ENCODE peak calls at places on chromosomes 16 and 17, in six cellular contexts. One of them, this sample, is unnamed.

GRCh38 chr17:1087381-1088241 is 90.7 kb downstream of the TIMM22 start:
- DNase-seq in breast epithelium: peak
- DNase-seq in myocyte: no peak
- DNase-seq in CD8-positive, alpha-beta memory T cell: no peak
- DNase-seq in activated T-cell treated with anti-CD3 and anti-CD28 coated beads, Interleukin-2, amount 50 U/mL, for 72 hours: no peak
- DNase-seq in GDM1: no peak
- DNase-seq in this sample: peak

GRCh38 chr17:45402916-45403315 is 29.8 kb downstream of the ARHGAP27 start:
- DNase-seq in breast epithelium: no peak
- DNase-seq in CD8-positive, alpha-beta memory T cell: no peak
- DNase-seq in activated T-cell treated with anti-CD3 and anti-CD28 coated beads, Interleukin-2, amount 50 U/mL, for 72 hours: no peak
- DNase-seq in myocyte: no peak
- DNase-seq in GDM1: no peak
- DNase-seq in this sample: no peak

GRCh38 chr17:40063034-40063765 is 435 bp downstream of the THRA start:
- DNase-seq in GDM1: no peak
- DNase-seq in activated T-cell treated with anti-CD3 and anti-CD28 coated beads, Interleukin-2, amount 50 U/mL, for 72 hours: peak
- DNase-seq in breast epithelium: no peak
- DNase-seq in myocyte: peak
- DNase-seq in CD8-positive, alpha-beta memory T cell: no peak
- DNase-seq in this sample: peak

GRCh38 chr17:32933881-32934280 is 5.9 kb downstream of the TMEM98 start:
- DNase-seq in CD8-positive, alpha-beta memory T cell: no peak
- DNase-seq in activated T-cell treated with anti-CD3 and anti-CD28 coated beads, Interleukin-2, amount 50 U/mL, for 72 hours: no peak
- DNase-seq in myocyte: peak
- DNase-seq in GDM1: no peak
- DNase-seq in breast epithelium: no peak
- DNase-seq in this sample: no peak

GRCh38 chr16:77276686-77277085 is 77.5 kb downstream of the SYCE1L start:
- DNase-seq in activated T-cell treated with anti-CD3 and anti-CD28 coated beads, Interleukin-2, amount 50 U/mL, for 72 hours: no peak
- DNase-seq in breast epithelium: no peak
- DNase-seq in myocyte: peak
- DNase-seq in CD8-positive, alpha-beta memory T cell: no peak
- DNase-seq in GDM1: no peak
- DNase-seq in this sample: no peak

GRCh38 chr16:10609410-10609774 is 29.0 kb upstream of the EMP2 start:
- DNase-seq in GDM1: no peak
- DNase-seq in CD8-positive, alpha-beta memory T cell: no peak
- DNase-seq in breast epithelium: no peak
- DNase-seq in activated T-cell treated with anti-CD3 and anti-CD28 coated beads, Interleukin-2, amount 50 U/mL, for 72 hours: no peak
- DNase-seq in myocyte: peak
- DNase-seq in this sample: no peak

GRCh38 chr17:20266806-20267458 is 200.4 kb downstream of the LGALS9B start:
- DNase-seq in activated T-cell treated with anti-CD3 and anti-CD28 coated beads, Interleukin-2, amount 50 U/mL, for 72 hours: no peak
- DNase-seq in CD8-positive, alpha-beta memory T cell: no peak
- DNase-seq in myocyte: peak
- DNase-seq in breast epithelium: no peak
- DNase-seq in GDM1: no peak
- DNase-seq in this sample: no peak

GRCh38 chr17:6082335-6082734 is 12.2 kb downstream of the WSCD1 start:
- DNase-seq in myocyte: no peak
- DNase-seq in CD8-positive, alpha-beta memory T cell: no peak
- DNase-seq in breast epithelium: no peak
- DNase-seq in GDM1: no peak
- DNase-seq in activated T-cell treated with anti-CD3 and anti-CD28 coated beads, Interleukin-2, amount 50 U/mL, for 72 hours: no peak
- DNase-seq in this sample: no peak

GRCh38 chr16:14286381-14287230 is 215.5 kb downstream of the MRTFB start:
- DNase-seq in myocyte: peak
- DNase-seq in CD8-positive, alpha-beta memory T cell: peak
- DNase-seq in activated T-cell treated with anti-CD3 and anti-CD28 coated beads, Interleukin-2, amount 50 U/mL, for 72 hours: peak
- DNase-seq in breast epithelium: no peak
- DNase-seq in GDM1: no peak
- DNase-seq in this sample: no peak

GRCh38 chr16:29686740-29687327 is 7.9 kb downstream of the QPRT start:
- DNase-seq in CD8-positive, alpha-beta memory T cell: no peak
- DNase-seq in myocyte: no peak
- DNase-seq in breast epithelium: no peak
- DNase-seq in activated T-cell treated with anti-CD3 and anti-CD28 coated beads, Interleukin-2, amount 50 U/mL, for 72 hours: no peak
- DNase-seq in GDM1: peak
- DNase-seq in this sample: no peak

GRCh38 chr17:28467456-28468025 is 5.9 kb upstream of the SLC13A2 start:
- DNase-seq in myocyte: peak
- DNase-seq in GDM1: peak
- DNase-seq in CD8-positive, alpha-beta memory T cell: no peak
- DNase-seq in activated T-cell treated with anti-CD3 and anti-CD28 coated beads, Interleukin-2, amount 50 U/mL, for 72 hours: no peak
- DNase-seq in breast epithelium: no peak
- DNase-seq in this sample: no peak

GRCh38 chr17:13806023-13806553 is 204.4 kb upstream of the HS3ST3A1 start:
- DNase-seq in breast epithelium: no peak
- DNase-seq in activated T-cell treated with anti-CD3 and anti-CD28 coated beads, Interleukin-2, amount 50 U/mL, for 72 hours: no peak
- DNase-seq in myocyte: no peak
- DNase-seq in GDM1: no peak
- DNase-seq in CD8-positive, alpha-beta memory T cell: no peak
- DNase-seq in this sample: no peak

GRCh38 chr16:68083861-68084503 is 1.2 kb upstream of the NFATC3 start:
- DNase-seq in CD8-positive, alpha-beta memory T cell: no peak
- DNase-seq in activated T-cell treated with anti-CD3 and anti-CD28 coated beads, Interleukin-2, amount 50 U/mL, for 72 hours: no peak
- DNase-seq in GDM1: no peak
- DNase-seq in myocyte: peak
- DNase-seq in breast epithelium: no peak
- DNase-seq in this sample: no peak

GRCh38 chr17:13922885-13923284 is 146.4 kb upstream of the COX10 start:
- DNase-seq in activated T-cell treated with anti-CD3 and anti-CD28 coated beads, Interleukin-2, amount 50 U/mL, for 72 hours: no peak
- DNase-seq in GDM1: no peak
- DNase-seq in myocyte: no peak
- DNase-seq in CD8-positive, alpha-beta memory T cell: no peak
- DNase-seq in breast epithelium: no peak
- DNase-seq in this sample: no peak

GRCh38 chr17:81223758-81224122 is 975 bp upstream of the CEP131 start:
- DNase-seq in activated T-cell treated with anti-CD3 and anti-CD28 coated beads, Interleukin-2, amount 50 U/mL, for 72 hours: no peak
- DNase-seq in myocyte: no peak
- DNase-seq in GDM1: peak
- DNase-seq in CD8-positive, alpha-beta memory T cell: no peak
- DNase-seq in breast epithelium: no peak
- DNase-seq in this sample: no peak

GRCh38 chr17:77424585-77425344 is 284.0 kb downstream of the SEC14L1 start:
- DNase-seq in myocyte: peak
- DNase-seq in CD8-positive, alpha-beta memory T cell: no peak
- DNase-seq in GDM1: no peak
- DNase-seq in activated T-cell treated with anti-CD3 and anti-CD28 coated beads, Interleukin-2, amount 50 U/mL, for 72 hours: no peak
- DNase-seq in breast epithelium: no peak
- DNase-seq in this sample: no peak

GRCh38 chr17:31321481-31321880 is at the start of gene EVI2A:
- DNase-seq in myocyte: peak
- DNase-seq in CD8-positive, alpha-beta memory T cell: peak
- DNase-seq in activated T-cell treated with anti-CD3 and anti-CD28 coated beads, Interleukin-2, amount 50 U/mL, for 72 hours: peak
- DNase-seq in GDM1: peak
- DNase-seq in breast epithelium: no peak
- DNase-seq in this sample: no peak

GRCh38 chr16:80718480-80719220 is 85.7 kb downstream of the CDYL2 start:
- DNase-seq in CD8-positive, alpha-beta memory T cell: no peak
- DNase-seq in myocyte: no peak
- DNase-seq in breast epithelium: peak
- DNase-seq in activated T-cell treated with anti-CD3 and anti-CD28 coated beads, Interleukin-2, amount 50 U/mL, for 72 hours: no peak
- DNase-seq in GDM1: no peak
- DNase-seq in this sample: no peak

GRCh38 chr17:80261159-80261894 is 675 bp downstream of the RNF213 start:
- DNase-seq in CD8-positive, alpha-beta memory T cell: peak
- DNase-seq in activated T-cell treated with anti-CD3 and anti-CD28 coated beads, Interleukin-2, amount 50 U/mL, for 72 hours: peak
- DNase-seq in breast epithelium: peak
- DNase-seq in myocyte: peak
- DNase-seq in GDM1: no peak
- DNase-seq in this sample: peak

GRCh38 chr17:76909971-76910760 is 42.0 kb downstream of the MGAT5B start:
- DNase-seq in activated T-cell treated with anti-CD3 and anti-CD28 coated beads, Interleukin-2, amount 50 U/mL, for 72 hours: peak
- DNase-seq in breast epithelium: no peak
- DNase-seq in CD8-positive, alpha-beta memory T cell: no peak
- DNase-seq in GDM1: no peak
- DNase-seq in myocyte: peak
- DNase-seq in this sample: peak

GRCh38 chr17:72931163-72931562 is 161.3 kb downstream of the SLC39A11 start:
- DNase-seq in CD8-positive, alpha-beta memory T cell: no peak
- DNase-seq in myocyte: no peak
- DNase-seq in breast epithelium: no peak
- DNase-seq in GDM1: no peak
- DNase-seq in activated T-cell treated with anti-CD3 and anti-CD28 coated beads, Interleukin-2, amount 50 U/mL, for 72 hours: peak
- DNase-seq in this sample: no peak

GRCh38 chr17:63035271-63035670 is 69.2 kb downstream of the TANC2 start:
- DNase-seq in breast epithelium: no peak
- DNase-seq in myocyte: peak
- DNase-seq in activated T-cell treated with anti-CD3 and anti-CD28 coated beads, Interleukin-2, amount 50 U/mL, for 72 hours: no peak
- DNase-seq in CD8-positive, alpha-beta memory T cell: no peak
- DNase-seq in GDM1: no peak
- DNase-seq in this sample: no peak

GRCh38 chr17:77772899-77773358 is 185.6 kb upstream of the TNRC6C start:
- DNase-seq in myocyte: no peak
- DNase-seq in CD8-positive, alpha-beta memory T cell: no peak
- DNase-seq in breast epithelium: no peak
- DNase-seq in GDM1: no peak
- DNase-seq in activated T-cell treated with anti-CD3 and anti-CD28 coated beads, Interleukin-2, amount 50 U/mL, for 72 hours: no peak
- DNase-seq in this sample: no peak

GRCh38 chr17:20092292-20092867 is 83.2 kb downstream of the SPECC1 start:
- DNase-seq in myocyte: no peak
- DNase-seq in GDM1: no peak
- DNase-seq in breast epithelium: no peak
- DNase-seq in activated T-cell treated with anti-CD3 and anti-CD28 coated beads, Interleukin-2, amount 50 U/mL, for 72 hours: no peak
- DNase-seq in CD8-positive, alpha-beta memory T cell: no peak
- DNase-seq in this sample: no peak

GRCh38 chr16:11249233-11250061 is 6.6 kb downstream of the SOCS1 start:
- DNase-seq in breast epithelium: no peak
- DNase-seq in activated T-cell treated with anti-CD3 and anti-CD28 coated beads, Interleukin-2, amount 50 U/mL, for 72 hours: no peak
- DNase-seq in myocyte: no peak
- DNase-seq in CD8-positive, alpha-beta memory T cell: no peak
- DNase-seq in GDM1: no peak
- DNase-seq in this sample: no peak